ENCODE peak calls at places on chromosomes 12 and 14, in nine cellular contexts. U is CD8-positive, alpha-beta T cell; Q is endodermal cell; B is IMR-90; P is CD4-positive, CD25-positive, alpha-beta regulatory T cell; A is pancreas; T is tibial nerve; S is stomach; Z is breast epithelium. K is an unnamed sample.
A peak's percentile ranks its signal among the peaks of the same experiment; 100 is the strongest.

GRCh38 chr14:105767315-105767714 is 240.9 kb downstream of the TMEM121 start:
- DNase-seq in A (no peak), B (no peak), Q (no peak), U (no peak), S (no peak), Z (no peak), P (no peak), T (no peak), K (no peak)

GRCh38 chr12:88017964-88018363 is 11.2 kb downstream of the C12orf50 start:
- DNase-seq in T (no peak), Q (no peak), Z (no peak), B (no peak), U (no peak), S (no peak), P (no peak), A (no peak), K (no peak)

GRCh38 chr12:101743242-101743641 is 4.0 kb upstream of the SYCP3 start:
- DNase-seq in B (no peak), U (no peak), Q (no peak), P (no peak), S (no peak), T (no peak), Z (no peak), A (no peak), K (no peak)

GRCh38 chr12:21704847-21705246 is 47.2 kb upstream of the LDHB start:
- DNase-seq in Z (no peak), U (no peak), Q (no peak), A (no peak), T (no peak), P (no peak), B (no peak), S (no peak), K (no peak)

GRCh38 chr12:92003701-92004100 is 141.9 kb downstream of the BTG1 start:
- DNase-seq in A (no peak), B (no peak), S (no peak), Q (no peak), U (no peak), Z (no peak), T (no peak), P (no peak), K (no peak)

GRCh38 chr12:45296046-45296586 is 80.2 kb downstream of the ANO6 start:
- DNase-seq in Z (no peak), A (no peak), U (no peak), B (no peak), T (no peak), S (no peak), Q (no peak), P (no peak), K (no peak)

GRCh38 chr12:24121911-24122310 is 172.4 kb upstream of the SOX5 start:
- DNase-seq in Z (no peak), B (no peak), P (no peak), S (no peak), T (no peak), Q (no peak), A (no peak), U (no peak), K (no peak)

GRCh38 chr14:63896278-63896720 is 43.5 kb downstream of the SYNE2 start:
- DNase-seq in U (no peak), B (peak; percentile 71), S (peak; percentile 76), Q (no peak), A (peak; percentile 48), P (no peak), Z (peak; percentile 57), T (peak; percentile 70), K (no peak)

GRCh38 chr12:111451649-111452129 is 46.0 kb downstream of the SH2B3 start:
- DNase-seq in Z (no peak), T (no peak), Q (peak; percentile 44), P (peak; percentile 71), B (peak; percentile 59), S (peak; percentile 9), A (no peak), U (no peak), K (peak; percentile 70)

GRCh38 chr12:104742551-104742961 is 215.5 kb downstream of the SLC41A2 start:
- DNase-seq in A (no peak), Q (no peak), S (peak; percentile 44), Z (no peak), P (no peak), T (no peak), U (no peak), B (no peak), K (peak; percentile 72)

DNA sequence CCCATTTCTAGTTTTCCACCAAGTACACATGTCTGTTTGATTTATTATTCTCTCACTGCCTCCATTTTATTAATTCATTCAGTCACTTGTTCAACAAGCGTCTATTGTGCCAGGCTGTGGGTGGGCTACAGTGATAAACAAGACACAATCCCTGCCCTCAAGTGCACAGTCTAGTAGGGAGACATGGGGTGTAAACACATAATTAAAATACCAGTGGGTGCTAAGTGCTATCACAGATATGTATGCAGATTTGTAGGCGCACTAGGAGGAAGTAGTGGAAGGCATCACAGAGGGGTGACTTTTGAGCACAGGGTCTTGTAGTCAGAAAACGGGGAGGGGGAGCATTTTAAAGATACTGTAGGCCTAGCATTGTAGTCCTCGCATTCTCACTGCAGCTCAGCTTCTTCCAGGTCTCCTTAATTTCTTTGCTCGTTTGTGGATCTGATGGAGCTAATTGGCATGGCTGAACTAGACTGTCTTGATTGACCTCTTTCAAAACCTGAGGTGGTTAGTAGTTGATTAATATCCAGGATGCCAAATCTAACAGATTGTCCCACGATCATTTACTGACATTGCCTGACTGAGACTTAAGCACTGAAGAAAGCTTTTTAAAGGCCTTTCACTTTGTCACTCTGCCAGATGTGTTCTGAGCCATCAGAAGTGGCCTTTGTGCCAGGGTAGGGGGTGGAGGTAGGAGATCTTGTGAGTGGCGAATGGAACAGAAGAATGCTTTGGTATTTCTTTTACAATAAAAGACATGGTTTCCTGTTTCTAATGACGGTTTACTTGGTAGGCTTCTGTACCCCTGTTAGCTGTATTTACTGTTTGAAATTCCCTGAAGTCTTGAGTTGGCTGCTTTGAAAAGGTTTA is 116.9 kb downstream of the DIP2B start:
- DNase-seq in T (no peak), S (no peak), P (peak; percentile 56), Z (no peak), A (no peak), U (no peak), Q (no peak), B (no peak), K (no peak)
- H3K4me3 ChIP-seq in T (no peak overlapping the region), S (no peak overlapping the region), P (peak overlapping the region; percentile 40), Z (no peak overlapping the region), A (no peak overlapping the region), U (no peak overlapping the region), Q (no peak overlapping the region), B (no peak overlapping the region), K (no peak overlapping the region)

GRCh38 chr12:132747395-132747794 is 14.2 kb downstream of the ANKLE2 start:
- DNase-seq in T (no peak), S (no peak), P (no peak), Z (no peak), Q (no peak), B (no peak), U (no peak), A (no peak), K (no peak)

GRCh38 chr12:132746621-132747020 is 15.0 kb downstream of the ANKLE2 start:
- DNase-seq in A (no peak), P (no peak), U (no peak), Q (no peak), B (peak; percentile 35), T (no peak), Z (no peak), S (no peak), K (no peak)

GRCh38 chr12:132747896-132748295 is 13.7 kb downstream of the ANKLE2 start:
- DNase-seq in S (no peak), B (no peak), T (no peak), U (no peak), Q (no peak), A (no peak), P (no peak), Z (no peak), K (no peak)

GRCh38 chr12:132743831-132744230 is 17.8 kb downstream of the ANKLE2 start:
- DNase-seq in Q (no peak), T (no peak), S (no peak), Z (no peak), P (no peak), A (no peak), B (no peak), U (no peak), K (no peak)

DNA sequence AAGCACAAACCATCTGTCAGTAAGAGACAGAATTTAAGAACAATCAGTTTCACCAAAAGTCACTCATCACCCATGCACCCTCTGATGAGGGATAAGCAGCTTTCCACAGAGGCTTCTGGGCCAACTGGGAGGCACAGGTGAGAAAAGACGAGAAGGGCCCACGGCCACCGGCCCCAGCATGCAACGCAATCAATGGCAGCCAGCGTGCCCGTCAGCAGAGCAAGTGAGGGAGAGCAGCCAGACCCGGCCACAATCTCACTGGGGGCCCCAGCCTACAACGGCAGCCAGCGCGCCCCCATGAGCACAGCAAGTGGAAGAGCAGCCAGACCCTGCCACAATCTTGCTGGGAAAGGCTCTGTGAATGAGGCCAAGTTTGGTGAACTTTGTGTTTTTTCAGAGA is 13.3 kb downstream of the ANKLE2 start:
- DNase-seq in B (no peak), Z (no peak), T (no peak), A (no peak), P (no peak), Q (peak; percentile 60), S (no peak), U (no peak), K (no peak)
- H3K36me3 ChIP-seq in B (peaks cover 69% of the 10 kb centered on the region), Z (no peaks in the 10 kb centered on the region), T (peaks cover 99% of the 10 kb centered on the region), A (peaks cover 53% of the 10 kb centered on the region), P (peaks cover 75% of the 10 kb centered on the region), Q (peaks cover 87% of the 10 kb centered on the region), S (peaks cover 87% of the 10 kb centered on the region), U (peaks cover 61% of the 10 kb centered on the region), K (peaks cover 52% of the 10 kb centered on the region)

GRCh38 chr14:52350445-52350844 is 36.3 kb downstream of the PTGER2 start:
- DNase-seq in U (no peak), A (no peak), B (no peak), S (no peak), T (no peak), Z (no peak), Q (no peak), P (no peak), K (no peak)

GRCh38 chr14:52348796-52349195 is 34.7 kb downstream of the PTGER2 start:
- DNase-seq in P (no peak), A (no peak), Q (no peak), T (no peak), Z (no peak), B (peak; percentile 87), U (no peak), S (no peak), K (no peak)

GRCh38 chr14:52346778-52347177 is 32.7 kb downstream of the PTGER2 start:
- DNase-seq in S (no peak), Z (no peak), A (no peak), B (no peak), P (no peak), U (no peak), T (no peak), Q (no peak), K (no peak)

GRCh38 chr14:52349731-52350130 is 35.6 kb downstream of the PTGER2 start:
- DNase-seq in Q (no peak), B (no peak), Z (no peak), T (no peak), U (no peak), A (no peak), P (no peak), S (no peak), K (no peak)

GRCh38 chr14:52348279-52348678 is 34.2 kb downstream of the PTGER2 start:
- DNase-seq in B (peak; percentile 50), S (no peak), A (no peak), P (no peak), U (no peak), T (no peak), Z (no peak), Q (no peak), K (no peak)
- H3K27me3 ChIP-seq in B (no peaks in the 10 kb centered on the region), S (no peaks in the 10 kb centered on the region), A (peaks cover 3% of the 10 kb centered on the region), P (peaks cover 5% of the 10 kb centered on the region), U (no peaks in the 10 kb centered on the region), T (no peaks in the 10 kb centered on the region), Z (no peaks in the 10 kb centered on the region), Q (no peaks in the 10 kb centered on the region), K (no peaks in the 10 kb centered on the region)

GRCh38 chr14:73244541-73244940 is 7.2 kb downstream of the PAPLN start:
- DNase-seq in B (no peak), A (no peak), T (no peak), S (no peak), P (no peak), U (no peak), Z (no peak), Q (no peak), K (no peak)
- H3K4me3 ChIP-seq in B (no peak overlapping the region), A (no peak overlapping the region), T (no peak overlapping the region), S (no peak overlapping the region), P (no peak overlapping the region), U (no peak overlapping the region), Z (no peak overlapping the region), Q (no peak overlapping the region), K (no peak overlapping the region)